ENCODE peak calls at places on chromosomes 11 and 22, in seven cellular contexts. One of them, this sample, is unnamed.

GRCh38 chr11:20452585-20452984 is 65.1 kb downstream of the PRMT3 start:
- DNase-seq in HCT116: no peak
- DNase-seq in GM12878: no peak
- DNase-seq in WTC11: no peak
- DNase-seq in H1: no peak
- DNase-seq in K562: no peak
- DNase-seq in HepG2: no peak
- DNase-seq in this sample: no peak

GRCh38 chr11:103832762-103833161 is 203.7 kb upstream of the DDI1 start:
- DNase-seq in HCT116: no peak
- DNase-seq in GM12878: no peak
- DNase-seq in WTC11: no peak
- DNase-seq in H1: no peak
- DNase-seq in K562: no peak
- DNase-seq in HepG2: no peak
- DNase-seq in this sample: no peak

GRCh38 chr11:94895451-94895850 is 77.9 kb downstream of the CWC15 start:
- DNase-seq in HCT116: no peak
- DNase-seq in GM12878: no peak
- DNase-seq in WTC11: no peak
- DNase-seq in H1: no peak
- DNase-seq in K562: no peak
- DNase-seq in HepG2: no peak
- DNase-seq in this sample: no peak

GRCh38 chr11:75839851-75840250 is 24.8 kb downstream of the UVRAG start:
- DNase-seq in HCT116: no peak
- DNase-seq in GM12878: no peak
- DNase-seq in WTC11: no peak
- DNase-seq in H1: no peak
- DNase-seq in K562: no peak
- DNase-seq in HepG2: no peak
- DNase-seq in this sample: no peak

GRCh38 chr11:77372736-77373135 is 71.2 kb upstream of the GDPD4 start:
- DNase-seq in HCT116: no peak
- DNase-seq in GM12878: no peak
- DNase-seq in WTC11: no peak
- DNase-seq in H1: no peak
- DNase-seq in K562: no peak
- DNase-seq in HepG2: no peak
- DNase-seq in this sample: no peak

GRCh38 chr11:10866893-10867331 is 9.1 kb upstream of the ZBED5 start:
- DNase-seq in HCT116: no peak
- DNase-seq in GM12878: no peak
- DNase-seq in WTC11: no peak
- DNase-seq in H1: no peak
- DNase-seq in K562: peak; percentile 43
- DNase-seq in HepG2: no peak
- DNase-seq in this sample: peak; percentile 16

GRCh38 chr11:62088331-62088933 is 35.4 kb upstream of the INCENP start:
- DNase-seq in HCT116: no peak
- DNase-seq in GM12878: no peak
- DNase-seq in WTC11: no peak
- DNase-seq in H1: no peak
- DNase-seq in K562: no peak
- DNase-seq in HepG2: no peak
- DNase-seq in this sample: no peak

GRCh38 chr22:49325531-49326395 is 501.9 kb downstream of the BRD1 start:
- DNase-seq in HCT116: no peak
- DNase-seq in GM12878: no peak
- DNase-seq in WTC11: no peak
- DNase-seq in H1: peak; percentile 33
- DNase-seq in K562: no peak
- DNase-seq in HepG2: no peak
- DNase-seq in this sample: no peak

GRCh38 chr11:8597182-8597581 is 3.2 kb upstream of the STK33 start:
- DNase-seq in HCT116: no peak
- DNase-seq in GM12878: no peak
- DNase-seq in WTC11: no peak
- DNase-seq in H1: no peak
- DNase-seq in K562: no peak
- DNase-seq in HepG2: no peak
- DNase-seq in this sample: no peak

GRCh38 chr11:121451982-121452608 is at the start of gene SORL1:
- DNase-seq in HCT116: no peak
- DNase-seq in GM12878: no peak
- DNase-seq in WTC11: peak; percentile 89
- DNase-seq in H1: peak; percentile 90
- DNase-seq in K562: peak; percentile 19
- DNase-seq in HepG2: peak; percentile 62
- DNase-seq in this sample: peak; percentile 86

GRCh38 chr22:37021710-37022482 is 2.4 kb downstream of the MPST start:
- DNase-seq in HCT116: peak; percentile 27
- DNase-seq in GM12878: no peak
- DNase-seq in WTC11: peak; percentile 69
- DNase-seq in H1: peak; percentile 75
- DNase-seq in K562: peak; percentile 72
- DNase-seq in HepG2: no peak
- DNase-seq in this sample: peak; percentile 59

GRCh38 chr11:66475349-66476172 is 4.7 kb upstream of the DPP3 start:
- DNase-seq in HCT116: no peak
- DNase-seq in GM12878: no peak
- DNase-seq in WTC11: no peak
- DNase-seq in H1: peak; percentile 44
- DNase-seq in K562: no peak
- DNase-seq in HepG2: no peak
- DNase-seq in this sample: no peak

GRCh38 chr11:89184021-89184420 is 6.3 kb downstream of the TYR start:
- DNase-seq in HCT116: no peak
- DNase-seq in GM12878: no peak
- DNase-seq in WTC11: no peak
- DNase-seq in H1: no peak
- DNase-seq in K562: no peak
- DNase-seq in HepG2: no peak
- DNase-seq in this sample: no peak

GRCh38 chr11:94557391-94557790 is 9.8 kb upstream of the PIWIL4 start:
- DNase-seq in HCT116: no peak
- DNase-seq in GM12878: no peak
- DNase-seq in WTC11: no peak
- DNase-seq in H1: no peak
- DNase-seq in K562: no peak
- DNase-seq in HepG2: no peak
- DNase-seq in this sample: no peak

GRCh38 chr11:19848219-19848618 is 135.6 kb downstream of the NAV2 start:
- DNase-seq in HCT116: no peak
- DNase-seq in GM12878: no peak
- DNase-seq in WTC11: no peak
- DNase-seq in H1: no peak
- DNase-seq in K562: no peak
- DNase-seq in HepG2: no peak
- DNase-seq in this sample: no peak

GRCh38 chr22:46462726-46463371 is 74.6 kb downstream of the CELSR1 start:
- DNase-seq in HCT116: peak; percentile 90
- DNase-seq in GM12878: no peak
- DNase-seq in WTC11: no peak
- DNase-seq in H1: no peak
- DNase-seq in K562: peak; percentile 17
- DNase-seq in HepG2: no peak
- DNase-seq in this sample: no peak

GRCh38 chr11:119029340-119030028 is 1.2 kb downstream of the SLC37A4 start:
- DNase-seq in HCT116: no peak
- DNase-seq in GM12878: no peak
- DNase-seq in WTC11: no peak
- DNase-seq in H1: no peak
- DNase-seq in K562: peak; percentile 79
- DNase-seq in HepG2: peak; percentile 93
- DNase-seq in this sample: peak; percentile 34

GRCh38 chr22:47693606-47694005 is 931.2 kb downstream of the TBC1D22A start:
- DNase-seq in HCT116: no peak
- DNase-seq in GM12878: no peak
- DNase-seq in WTC11: no peak
- DNase-seq in H1: peak; percentile 16
- DNase-seq in K562: no peak
- DNase-seq in HepG2: no peak
- DNase-seq in this sample: no peak

GRCh38 chr11:12893787-12894672 is 115.1 kb upstream of the RASSF10 start:
- DNase-seq in HCT116: peak; percentile 15
- DNase-seq in GM12878: no peak
- DNase-seq in WTC11: peak; percentile 84
- DNase-seq in H1: peak; percentile 89
- DNase-seq in K562: peak; percentile 65
- DNase-seq in HepG2: peak; percentile 39
- DNase-seq in this sample: peak; percentile 57

GRCh38 chr22:44219101-44219870 is 38.6 kb downstream of the PARVG start:
- DNase-seq in HCT116: no peak
- DNase-seq in GM12878: no peak
- DNase-seq in WTC11: no peak
- DNase-seq in H1: peak; percentile 43
- DNase-seq in K562: no peak
- DNase-seq in HepG2: no peak
- DNase-seq in this sample: no peak

GRCh38 chr22:44220727-44221680 is 40.3 kb downstream of the PARVG start:
- DNase-seq in HCT116: no peak
- DNase-seq in GM12878: no peak
- DNase-seq in WTC11: no peak
- DNase-seq in H1: peak; percentile 38
- DNase-seq in K562: no peak
- DNase-seq in HepG2: no peak
- DNase-seq in this sample: no peak

GRCh38 chr22:44224166-44224565 is 43.4 kb downstream of the PARVG start:
- DNase-seq in HCT116: no peak
- DNase-seq in GM12878: no peak
- DNase-seq in WTC11: no peak
- DNase-seq in H1: peak; percentile 31
- DNase-seq in K562: no peak
- DNase-seq in HepG2: no peak
- DNase-seq in this sample: no peak

GRCh38 chr22:44225091-44225689 is 44.5 kb downstream of the PARVG start:
- DNase-seq in HCT116: no peak
- DNase-seq in GM12878: no peak
- DNase-seq in WTC11: no peak
- DNase-seq in H1: peak; percentile 31
- DNase-seq in K562: no peak
- DNase-seq in HepG2: no peak
- DNase-seq in this sample: no peak

DNA sequence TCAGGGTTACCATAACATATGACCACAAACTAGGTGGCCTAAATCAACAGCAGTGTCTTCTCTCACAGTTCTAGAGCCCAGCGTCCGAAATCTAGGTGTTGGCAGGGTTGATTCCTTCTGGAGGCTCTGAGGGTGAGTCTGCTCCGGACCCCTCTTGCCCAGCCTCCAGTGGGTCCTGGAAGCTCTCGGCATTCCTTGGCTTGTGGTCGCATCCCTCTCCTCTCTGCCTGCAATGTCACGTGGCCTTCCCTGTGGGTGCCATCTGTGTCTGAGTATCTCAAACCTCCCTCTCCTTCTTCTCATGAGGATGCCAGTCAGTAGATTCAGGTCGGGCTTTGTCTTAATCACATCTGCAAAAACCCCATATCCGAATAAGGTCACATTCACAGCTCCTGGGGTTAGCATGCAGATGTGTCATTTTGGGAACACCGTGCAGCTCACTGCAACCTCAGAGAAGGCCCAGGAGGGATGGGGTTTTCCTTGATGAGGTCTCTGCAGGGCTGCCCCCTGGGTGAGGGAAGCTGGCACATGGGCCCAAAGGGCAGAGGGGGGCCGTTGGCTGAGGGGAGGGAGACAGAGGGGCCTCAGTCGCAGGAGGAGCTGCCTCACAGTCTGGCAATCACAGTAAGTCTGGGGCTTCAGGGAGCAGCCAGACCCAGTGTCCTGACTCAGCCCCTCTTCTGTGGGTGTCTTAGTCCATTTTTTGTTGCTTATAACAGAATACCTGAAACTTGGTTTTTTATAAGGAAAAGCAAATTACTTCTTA is 41.2 kb downstream of the PARVG start:
- DNase-seq in HCT116: no peak
- DNase-seq in GM12878: no peak
- DNase-seq in WTC11: no peak
- DNase-seq in H1: peak; percentile 19
- DNase-seq in K562: no peak
- DNase-seq in HepG2: no peak
- DNase-seq in this sample: no peak
- TF ChIP-seq SP1 in HCT116: no peak
- TF ChIP-seq SP1 in GM12878: no peak
- TF ChIP-seq SP1 in WTC11: no peak
- TF ChIP-seq SP1 in H1: no peak
- TF ChIP-seq SP1 in K562: no peak
- TF ChIP-seq SP1 in HepG2: no peak
- TF ChIP-seq SP1 in this sample: no peak

DNA sequence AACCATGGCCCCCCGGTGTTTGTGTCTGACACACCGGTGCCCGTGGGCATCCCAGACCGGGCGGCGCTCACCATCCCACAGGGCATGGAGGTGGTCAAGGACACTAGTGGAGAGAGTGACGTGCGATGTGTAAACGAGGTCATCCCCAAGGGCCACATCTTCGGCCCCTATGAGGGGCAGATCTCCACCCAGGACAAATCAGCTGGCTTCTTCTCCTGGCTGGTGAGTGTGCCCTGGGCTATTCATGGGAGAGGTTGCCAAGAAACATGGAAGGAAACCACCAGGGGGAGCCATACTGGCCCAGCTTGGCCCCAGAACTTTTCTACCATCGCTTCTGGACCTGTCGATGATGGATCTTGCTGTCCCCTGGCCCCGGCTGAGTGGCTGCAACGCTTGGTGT is 36.5 kb downstream of the PRDM11 start:
- DNase-seq in HCT116: peak; percentile 19
- DNase-seq in GM12878: no peak
- DNase-seq in WTC11: peak; percentile 47
- DNase-seq in H1: peak; percentile 62
- DNase-seq in K562: peak; percentile 33
- DNase-seq in HepG2: no peak
- DNase-seq in this sample: peak; percentile 50
- TF ChIP-seq SP1 in HCT116: no peak
- TF ChIP-seq SP1 in GM12878: no peak
- TF ChIP-seq SP1 in WTC11: no peak
- TF ChIP-seq SP1 in H1: no peak
- TF ChIP-seq SP1 in K562: no peak
- TF ChIP-seq SP1 in HepG2: no peak
- TF ChIP-seq SP1 in this sample: no peak

DNA sequence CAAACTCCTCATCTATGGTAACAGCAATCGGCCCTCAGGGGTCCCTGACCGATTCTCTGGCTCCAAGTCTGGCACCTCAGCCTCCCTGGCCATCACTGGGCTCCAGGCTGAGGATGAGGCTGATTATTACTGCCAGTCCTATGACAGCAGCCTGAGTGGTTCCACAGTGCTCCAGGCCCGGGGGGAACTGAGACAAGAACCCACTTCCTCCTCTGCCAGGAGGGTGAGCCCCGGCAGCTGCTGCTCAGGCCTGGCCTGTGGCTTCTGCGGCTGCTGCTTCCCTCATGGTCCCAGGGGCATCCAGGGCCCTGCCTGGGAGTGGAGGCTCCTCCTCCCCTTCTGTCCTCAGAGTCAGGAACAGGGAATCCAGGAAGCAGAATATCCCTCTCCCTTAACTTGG is 98.4 kb downstream of the ZNF280B start:
- DNase-seq in HCT116: no peak
- DNase-seq in GM12878: no peak
- DNase-seq in WTC11: no peak
- DNase-seq in H1: no peak
- DNase-seq in K562: no peak
- DNase-seq in HepG2: no peak
- DNase-seq in this sample: no peak
- TF ChIP-seq SP1 in HCT116: no peak
- TF ChIP-seq SP1 in GM12878: no peak
- TF ChIP-seq SP1 in WTC11: no peak
- TF ChIP-seq SP1 in H1: no peak
- TF ChIP-seq SP1 in K562: no peak
- TF ChIP-seq SP1 in HepG2: no peak
- TF ChIP-seq SP1 in this sample: no peak

GRCh38 chr11:114890076-114890475 is 211.7 kb downstream of the NXPE2 start:
- DNase-seq in HCT116: no peak
- DNase-seq in GM12878: no peak
- DNase-seq in WTC11: no peak
- DNase-seq in H1: no peak
- DNase-seq in K562: no peak
- DNase-seq in HepG2: no peak
- DNase-seq in this sample: no peak
- TF ChIP-seq SP1 in HCT116: no peak
- TF ChIP-seq SP1 in GM12878: no peak
- TF ChIP-seq SP1 in WTC11: no peak
- TF ChIP-seq SP1 in H1: no peak
- TF ChIP-seq SP1 in K562: no peak
- TF ChIP-seq SP1 in HepG2: no peak
- TF ChIP-seq SP1 in this sample: no peak

This sample was measured in HEK293T.